ENCODE peak calls at places on chromosomes 2 and 18, in eight cellular contexts. Y is fibroblast of mammary gland, U is activated T-cell treated with anti-CD3 and anti-CD28 coated beads for 4 hours, M is GM03348, P is HT1080, E is iris pigment epithelial cell, A is skeletal muscle cell, F is heart right ventricle. V is an unnamed sample.
A peak's percentile ranks its signal among the peaks of the same experiment; 100 is the strongest.

GRCh38 chr2:143070688-143071087 is 58.5 kb upstream of the ARHGAP15 start:
- DNase-seq in A (no peak), M (no peak), P (no peak), Y (no peak), F (no peak), E (no peak), U (no peak), V (no peak)

GRCh38 chr2:17578466-17578928 is 38.0 kb downstream of the VSNL1 start:
- DNase-seq in E (no peak), Y (no peak), P (no peak), A (no peak), F (no peak), M (no peak), U (no peak), V (no peak)

GRCh38 chr2:30978044-30978443 is 160.2 kb downstream of the GALNT14 start:
- DNase-seq in M (no peak), F (no peak), E (no peak), U (no peak), Y (no peak), A (no peak), P (no peak), V (peak; percentile 49)

GRCh38 chr2:174971868-174972781 is 33.1 kb downstream of the CHN1 start:
- DNase-seq in E (peak; percentile 63), U (no peak), F (no peak), A (no peak), Y (peak; percentile 60), M (peak; percentile 62), P (peak; percentile 87), V (no peak)

GRCh38 chr2:205531082-205531481 is 151.2 kb upstream of the NRP2 start:
- DNase-seq in M (no peak), Y (no peak), U (no peak), E (no peak), A (no peak), P (no peak), F (no peak), V (no peak)

GRCh38 chr2:84849271-84849952 is 31.5 kb downstream of the TRABD2A start:
- DNase-seq in U (no peak), E (no peak), Y (no peak), M (no peak), F (no peak), A (no peak), P (peak; percentile 72), V (no peak)

GRCh38 chr2:106561356-106561755 is 74.2 kb downstream of the CD8B2 start:
- DNase-seq in Y (no peak), A (no peak), M (no peak), P (no peak), F (peak; percentile 67), U (no peak), E (no peak), V (no peak)

GRCh38 chr2:20135631-20136050 is 84.2 kb upstream of the LAPTM4A start:
- DNase-seq in U (no peak), P (peak; percentile 68), A (no peak), Y (peak; percentile 64), E (peak; percentile 52), F (peak; percentile 56), M (peak; percentile 87), V (no peak)

GRCh38 chr2:7480431-7480830 is 563.2 kb downstream of the RNF144A start:
- DNase-seq in M (no peak), E (no peak), P (no peak), Y (no peak), U (no peak), F (no peak), A (no peak), V (no peak)

GRCh38 chr2:134391751-134392160 is 137.9 kb downstream of the MGAT5 start:
- DNase-seq in U (no peak), E (peak; percentile 67), Y (no peak), F (no peak), P (peak; percentile 64), A (no peak), M (no peak), V (no peak)

GRCh38 chr2:181393472-181393871 is 63.7 kb upstream of the ITGA4 start:
- DNase-seq in U (no peak), Y (peak; percentile 53), F (no peak), A (no peak), M (peak; percentile 63), E (peak; percentile 80), P (peak; percentile 78), V (no peak)

GRCh38 chr2:693606-694005 is 16.4 kb upstream of the TMEM18 start:
- DNase-seq in E (peak; percentile 20), F (no peak), Y (peak; percentile 10), M (no peak), A (no peak), U (no peak), P (no peak), V (no peak)

GRCh38 chr2:66957198-66957597 is 439.9 kb upstream of the ETAA1 start:
- DNase-seq in M (no peak), U (no peak), P (no peak), Y (peak; percentile 90), F (no peak), A (peak; percentile 10), E (peak; percentile 37), V (no peak)

GRCh38 chr2:73759904-73760303 is 20.0 kb downstream of the DUSP11 start:
- DNase-seq in F (no peak), A (no peak), Y (no peak), P (no peak), E (peak; percentile 50), M (no peak), U (no peak), V (no peak)

GRCh38 chr18:21129586-21130216 is 18.1 kb upstream of the ROCK1 start:
- DNase-seq in P (no peak), E (peak; percentile 83), A (no peak), Y (peak; percentile 59), M (peak; percentile 61), F (no peak), U (no peak), V (no peak)

GRCh38 chr2:26585100-26585499 is 56.1 kb downstream of the CIB4 start:
- DNase-seq in Y (no peak), A (no peak), F (no peak), E (no peak), M (no peak), P (no peak), U (no peak), V (peak; percentile 58)

GRCh38 chr2:80302465-80303005 is 2.0 kb downstream of the LRRTM1 start:
- DNase-seq in A (no peak), F (no peak), Y (no peak), U (no peak), E (no peak), M (no peak), P (no peak), V (no peak)

V was measured in posterior vena cava.